ENCODE peak calls at places on chromosomes 6 and 20, in four cellular contexts. H is AG09309, P is lower leg skin, O is AG10803. B is an unnamed sample.

GRCh38 chr20:14583413-14583812 is 246.0 kb upstream of the FLRT3 start:
- DNase-seq in P (no peak), H (no peak), O (no peak), B (no peak)

GRCh38 chr6:16519265-16520242 is 241.7 kb downstream of the ATXN1 start:
- DNase-seq in P (no peak), O (no peak), H (no peak), B (no peak)

GRCh38 chr6:161838306-161839035 is 564.6 kb upstream of the AGPAT4 start:
- DNase-seq in O (no peak), H (no peak), P (no peak), B (no peak)

GRCh38 chr6:136403166-136403980 is 113.7 kb upstream of the BCLAF1 start:
- DNase-seq in P (no peak), O (peak), H (peak), B (no peak)

GRCh38 chr6:11213305-11214106 is 19.0 kb downstream of the NEDD9 start:
- DNase-seq in P (no peak), H (no peak), O (peak), B (no peak)

GRCh38 chr20:10790013-10790412 is 116.2 kb upstream of the JAG1 start:
- DNase-seq in H (no peak), P (no peak), O (no peak), B (no peak)

GRCh38 chr20:50376179-50376887 is 133.8 kb upstream of the PTPN1 start:
- DNase-seq in P (no peak), H (no peak), O (no peak), B (no peak)

GRCh38 chr6:45301348-45302142 is 26.6 kb upstream of the RUNX2 start:
- DNase-seq in O (no peak), H (no peak), P (no peak), B (no peak)

GRCh38 chr6:155080876-155081845 is 86.0 kb downstream of the TIAM2 start:
- DNase-seq in O (peak), H (no peak), P (no peak), B (no peak)

GRCh38 chr20:7993238-7993637 is 26.3 kb downstream of the TMX4 start:
- DNase-seq in P (no peak), O (no peak), H (no peak), B (no peak)

GRCh38 chr6:83590413-83590812 is 78.1 kb downstream of the PRSS35 start:
- DNase-seq in H (no peak), P (no peak), O (peak), B (no peak)

GRCh38 chr20:46400253-46400652 is 6.2 kb downstream of the ELMO2 start:
- DNase-seq in P (no peak), H (no peak), O (peak), B (no peak)

GRCh38 chr6:117840541-117840983 is 66.5 kb upstream of the SLC35F1 start:
- DNase-seq in P (no peak), H (no peak), O (peak), B (no peak)

GRCh38 chr6:140912686-140913085 is 1220.0 kb upstream of the GJE1 start:
- DNase-seq in P (no peak), H (no peak), O (no peak), B (no peak)

GRCh38 chr6:111737065-111737521 is 131.4 kb upstream of the TRAF3IP2 start:
- DNase-seq in H (no peak), O (peak), P (no peak), B (no peak)

GRCh38 chr6:84967389-84967788 is 203.0 kb upstream of the TBX18 start:
- DNase-seq in H (no peak), O (peak), P (no peak), B (no peak)

GRCh38 chr6:170227521-170227983 is 63.3 kb downstream of the DLL1 start:
- DNase-seq in H (no peak), P (no peak), O (no peak), B (no peak)

GRCh38 chr6:35470663-35471120 is 2.5 kb downstream of the RPL10A start:
- DNase-seq in O (no peak), H (no peak), P (no peak), B (no peak)
- H3K4me3 ChIP-seq in O (peak), H (peak), P (no peak), B (peak)

DNA sequence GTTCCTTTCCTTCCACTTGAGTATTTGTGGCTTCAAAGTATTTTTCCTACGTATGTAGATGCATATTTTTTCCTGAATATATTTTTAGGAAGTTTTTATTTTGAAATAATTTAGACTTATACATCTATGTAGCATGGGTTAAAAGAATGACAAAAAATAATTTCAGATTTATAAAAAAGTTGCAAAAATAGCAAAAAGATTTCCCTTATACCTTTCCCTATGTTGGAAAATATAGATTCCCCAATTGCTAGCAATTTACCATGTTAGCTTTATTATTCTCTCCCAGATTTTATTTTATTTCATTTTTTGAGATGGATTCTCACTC is 69.8 kb downstream of the SCAND1 start:
- DNase-seq in H (no peak), O (no peak), P (no peak), B (no peak)
- H3K4me3 ChIP-seq in H (no peak), O (peak), P (no peak), B (no peak)

DNA sequence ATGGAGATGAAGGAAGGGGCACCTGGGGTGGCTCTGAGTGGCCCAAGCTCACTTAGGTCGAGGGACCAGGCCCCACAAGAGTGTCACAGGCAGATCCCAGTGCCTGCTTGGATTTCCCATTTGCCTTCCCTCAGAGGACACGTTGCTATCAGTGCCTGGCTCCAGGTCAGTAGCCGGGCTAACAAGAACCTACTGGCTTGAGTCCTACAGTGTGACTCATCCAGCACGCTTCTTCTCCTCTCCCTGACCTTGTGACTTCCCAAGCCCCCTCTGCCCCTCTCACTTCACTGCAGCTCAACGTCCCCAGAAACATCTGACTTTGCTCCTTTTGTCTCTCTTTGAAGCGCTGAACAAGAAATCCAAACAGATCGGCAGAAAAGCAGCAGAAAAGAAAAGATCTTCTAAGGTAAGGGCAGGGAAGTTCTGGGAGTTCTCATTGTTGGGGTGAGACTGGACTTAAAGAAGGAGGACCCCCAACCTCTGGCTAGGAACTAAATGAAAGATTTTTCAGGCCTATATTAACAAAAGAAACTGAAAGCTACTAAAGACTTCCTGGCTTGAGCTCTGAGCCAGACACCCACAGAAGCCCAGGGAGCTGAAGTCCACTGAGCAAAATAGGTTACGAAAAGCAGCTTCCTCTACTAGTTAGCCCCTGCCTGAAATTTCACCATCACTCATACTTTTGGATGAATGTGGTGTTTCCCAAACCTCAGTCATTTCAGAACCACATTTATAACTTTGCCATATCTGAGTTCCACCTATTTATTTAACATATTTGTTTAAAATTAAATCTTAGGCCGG is 21.5 kb downstream of the ASIP start:
- DNase-seq in P (no peak), O (peak), H (peak), B (no peak)
- H3K4me3 ChIP-seq in P (no peak), O (no peak), H (no peak), B (no peak)

DNA sequence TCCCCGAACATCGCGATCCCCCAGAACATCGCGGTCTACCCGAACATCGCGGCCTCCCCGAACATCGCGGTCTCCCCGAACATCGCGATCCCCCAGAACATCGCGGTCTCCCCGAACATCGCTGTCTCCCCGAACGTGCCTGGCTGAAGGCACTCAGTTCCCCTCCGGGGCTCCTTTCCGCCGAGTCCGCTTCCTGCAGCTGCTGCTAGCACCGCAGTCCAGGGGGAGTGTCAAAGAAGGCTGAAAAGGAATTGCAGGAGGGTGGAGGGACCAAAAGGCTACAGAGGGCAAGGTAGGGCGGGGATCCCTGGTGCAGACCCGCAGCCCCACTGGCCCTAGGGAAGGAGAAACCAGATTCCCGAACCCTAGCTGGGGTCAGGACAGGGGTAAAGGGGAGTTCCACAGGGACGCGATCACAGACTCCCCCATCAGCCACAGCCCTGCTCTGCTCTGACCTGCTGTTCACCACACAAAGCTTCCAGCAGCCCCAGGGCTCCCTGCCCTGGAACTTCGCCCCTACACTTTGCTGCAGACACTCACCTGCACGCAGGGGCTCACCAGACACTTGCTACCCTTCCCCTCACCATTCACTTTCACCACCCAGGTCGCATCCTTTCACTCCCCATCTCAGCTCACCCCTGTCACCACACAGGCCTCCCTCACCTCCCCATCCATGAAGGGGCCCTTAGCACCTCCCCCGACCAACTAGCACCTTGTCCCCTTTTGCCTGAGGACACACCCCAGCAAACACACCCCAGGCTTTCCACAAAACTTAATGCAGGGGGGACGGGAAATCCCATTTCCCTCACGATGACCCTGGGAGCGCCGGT is 1.7 kb downstream of the ULBP1 start:
- DNase-seq in P (peak), O (no peak), H (no peak), B (no peak)
- H3K4me3 ChIP-seq in P (no peak), O (peak), H (peak), B (peak)

DNA sequence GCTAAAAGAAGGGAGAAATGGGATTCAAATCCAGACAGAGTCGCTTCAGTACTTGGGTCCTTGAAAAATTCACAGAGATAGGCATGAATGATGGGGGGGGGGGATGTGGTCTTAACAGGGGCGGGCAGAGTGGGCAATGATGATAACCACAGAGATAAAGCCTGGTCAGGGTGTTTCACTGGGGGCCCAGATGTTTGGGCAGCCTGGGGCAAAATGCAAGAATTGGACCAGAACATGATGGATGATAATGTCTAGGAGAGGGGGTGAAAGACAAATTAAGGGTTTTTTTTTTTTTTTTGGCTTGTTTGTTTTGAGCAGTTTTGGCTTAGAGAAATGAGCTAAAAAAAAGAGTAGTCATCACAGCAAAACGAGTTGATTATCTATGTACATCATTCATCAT is 57.4 kb downstream of the LAMP5 start:
- DNase-seq in H (no peak), P (no peak), O (no peak), B (no peak)
- H3K4me3 ChIP-seq in H (no peak), P (no peak), O (no peak), B (no peak)

B was measured in esophagus squamous epithelium.